ENCODE peak calls at places on chromosome 19, in eight cellular contexts. H is NCI-H1417 treated with DMSO at 0.1 percent for 48 hours; B is activated T-helper 2 cell treated with anti-CD3 and anti-CD28 coated beads, Interferon-gamma antibody, Interleukin-2, Interleukin-4, amounts not matched to agents 10 μg/mL and 5 μg/mL and 100 μg/mL, durations not matched to agents 14 hours and 24 hours and 36 hours; L is stimulated activated CD4-positive, alpha-beta T cell treated with anti-CD3 and anti-CD28 coated beads, Interleukin-2, amount 100 ng/mL, for 24 hours; C is iris pigment epithelial cell; P is HT-29; J is NCI-H2171; N is psoas muscle. O is an unnamed sample.

GRCh38 chr19:2261438-2262172 is 5.4 kb upstream of the JSRP1 start:
- DNase-seq in B (peak), P (no peak), C (no peak), L (peak), N (no peak), H (no peak), J (no peak), O (no peak)

GRCh38 chr19:46514589-46515289 is 19.1 kb upstream of the PNMA8B start:
- DNase-seq in P (no peak), C (no peak), H (no peak), L (no peak), J (no peak), B (no peak), N (no peak), O (no peak)

GRCh38 chr19:51458899-51459592 is 792 bp upstream of the SIGLEC8 start:
- DNase-seq in H (no peak), J (no peak), N (no peak), L (no peak), C (no peak), B (no peak), P (no peak), O (no peak)

GRCh38 chr19:49808762-49809154 is 4.3 kb downstream of the FUZ start:
- DNase-seq in P (peak), C (peak), B (peak), H (peak), J (no peak), L (peak), N (peak), O (peak)

GRCh38 chr19:13619203-13619632 is 112.9 kb upstream of the CACNA1A start:
- DNase-seq in C (peak), L (no peak), B (no peak), H (no peak), P (no peak), N (no peak), J (no peak), O (no peak)

GRCh38 chr19:55581145-55581827 is 638 bp upstream of the ZNF579 start:
- DNase-seq in B (no peak), L (no peak), J (no peak), H (no peak), P (peak), C (no peak), N (no peak), O (no peak)

GRCh38 chr19:13729859-13730258 is 34.5 kb upstream of the MRI1 start:
- DNase-seq in P (no peak), C (peak), B (no peak), J (no peak), N (no peak), H (no peak), L (no peak), O (no peak)

GRCh38 chr19:7734220-7735203 is 2.6 kb upstream of the CLEC4G start:
- DNase-seq in H (no peak), P (no peak), L (no peak), N (no peak), C (peak), J (no peak), B (no peak), O (no peak)

GRCh38 chr19:17739121-17739875 is 12.0 kb upstream of the FCHO1 start:
- DNase-seq in H (no peak), B (no peak), J (peak), C (no peak), L (no peak), N (no peak), P (no peak), O (no peak)

GRCh38 chr19:4713384-4713951 is 10.2 kb downstream of the DPP9 start:
- DNase-seq in N (peak), C (peak), J (no peak), H (no peak), L (no peak), P (peak), B (no peak), O (peak)

GRCh38 chr19:21101511-21102242 is 19.7 kb downstream of the ZNF714 start:
- DNase-seq in P (no peak), B (no peak), J (no peak), H (no peak), C (peak), N (no peak), L (no peak), O (no peak)

O was measured in ascending aorta.